ENCODE peak calls at places on chromosome 4, in seven cellular contexts. D, B, U, A, C, P and G are unnamed samples.

GRCh38 chr4:124104628-124105027 is 607.9 kb downstream of the ANKRD50 start:
- DNase-seq in C (no peak), B (no peak), D (no peak), P (no peak), A (no peak), U (no peak), G (no peak)

GRCh38 chr4:186304816-186305520 is 39.0 kb downstream of the F11 start:
- DNase-seq in D (no peak), B (no peak), C (no peak), A (no peak), P (no peak), U (no peak), G (no peak)

GRCh38 chr4:119579823-119580222 is 48.8 kb downstream of the PDE5A start:
- DNase-seq in U (no peak), C (no peak), D (no peak), P (no peak), B (no peak), A (no peak), G (no peak)

GRCh38 chr4:123564758-123565346 is 168.3 kb downstream of the SPRY1 start:
- DNase-seq in A (peak; percentile 60), C (no peak), B (peak; percentile 63), U (peak; percentile 63), P (peak; percentile 66), D (no peak), G (peak; percentile 66)

GRCh38 chr4:86855572-86855971 is 6.4 kb upstream of the SLC10A6 start:
- DNase-seq in P (no peak), B (peak; percentile 44), A (no peak), D (no peak), C (no peak), U (no peak), G (peak; percentile 63)

GRCh38 chr4:184448828-184449227 is 25.5 kb downstream of the IRF2 start:
- DNase-seq in P (no peak), B (peak; percentile 85), U (no peak), D (no peak), C (no peak), A (peak; percentile 53), G (no peak)

GRCh38 chr4:91362125-91362524 is 941.6 kb upstream of the GRID2 start:
- DNase-seq in P (no peak), U (no peak), C (no peak), B (no peak), D (no peak), A (no peak), G (no peak)

GRCh38 chr4:143397887-143398286 is 61.2 kb downstream of the GAB1 start:
- DNase-seq in U (no peak), C (no peak), B (no peak), D (no peak), P (no peak), A (no peak), G (no peak)

GRCh38 chr4:169861592-169861991 is 103.8 kb upstream of the HPF1 start:
- DNase-seq in B (no peak), D (no peak), A (no peak), P (no peak), U (no peak), C (no peak), G (peak; percentile 12)

GRCh38 chr4:182448281-182449151 is 205.3 kb downstream of the TENM3 start:
- DNase-seq in B (peak; percentile 96), U (peak; percentile 93), D (peak; percentile 88), C (no peak), A (peak; percentile 78), P (peak; percentile 88), G (peak; percentile 94)

GRCh38 chr4:40317921-40318658 is 17.0 kb upstream of the CHRNA9 start:
- DNase-seq in D (no peak), P (no peak), B (no peak), C (no peak), U (no peak), A (no peak), G (no peak)

GRCh38 chr4:111400736-111401135 is 744.5 kb upstream of the FAM241A start:
- DNase-seq in A (no peak), C (no peak), B (no peak), D (no peak), P (peak; percentile 33), U (no peak), G (no peak)

GRCh38 chr4:43778187-43778915 is 670.3 kb downstream of the KCTD8 start:
- DNase-seq in A (no peak), B (no peak), P (no peak), U (no peak), D (no peak), C (no peak), G (no peak)

GRCh38 chr4:102610476-102610875 is 109.3 kb downstream of the NFKB1 start:
- DNase-seq in A (no peak), P (no peak), D (no peak), B (no peak), U (no peak), C (no peak), G (no peak)

GRCh38 chr4:175536852-175537453 is 275.1 kb downstream of the GPM6A start:
- DNase-seq in U (no peak), A (no peak), P (peak; percentile 22), B (peak; percentile 19), D (no peak), C (no peak), G (peak; percentile 40)

GRCh38 chr4:62070291-62070852 is 870.2 kb downstream of the ADGRL3 start:
- DNase-seq in P (no peak), A (no peak), B (no peak), D (no peak), U (peak; percentile 21), C (no peak), G (peak; percentile 20)

GRCh38 chr4:185718578-185719492 is 93.2 kb downstream of the SORBS2 start:
- DNase-seq in A (no peak), P (no peak), U (no peak), D (no peak), B (no peak), C (no peak), G (no peak)

GRCh38 chr4:100391913-100392312 is 125.9 kb downstream of the EMCN start:
- DNase-seq in U (no peak), A (no peak), D (no peak), P (no peak), C (no peak), B (peak; percentile 5), G (no peak)

GRCh38 chr4:80462537-80463207 is 127.1 kb downstream of the CFAP299 start:
- DNase-seq in D (no peak), P (no peak), U (no peak), A (no peak), B (no peak), C (no peak), G (no peak)

GRCh38 chr4:140308366-140309123 is 64.9 kb upstream of the SCOC start:
- DNase-seq in U (no peak), A (no peak), B (peak; percentile 85), D (no peak), C (no peak), P (no peak), G (no peak)

GRCh38 chr4:575281-576141 is 584 bp downstream of the TMEM271 start:
- DNase-seq in A (peak; percentile 39), P (no peak), U (peak; percentile 78), B (peak; percentile 87), C (no peak), D (peak; percentile 64), G (peak; percentile 76)

GRCh38 chr4:8185280-8185679 is 13.8 kb upstream of the SH3TC1 start:
- DNase-seq in B (peak; percentile 52), A (no peak), C (no peak), U (no peak), P (no peak), D (no peak), G (no peak)

GRCh38 chr4:137213372-137214173 is 318.7 kb downstream of the PCDH18 start:
- DNase-seq in U (no peak), D (no peak), P (no peak), A (no peak), C (no peak), B (no peak), G (no peak)

GRCh38 chr4:175238827-175239517 is 320.8 kb downstream of the ADAM29 start:
- DNase-seq in P (no peak), A (no peak), C (no peak), U (no peak), B (no peak), D (no peak), G (no peak)